ENCODE peak calls at places on chromosomes 16 and 17, in four cellular contexts. Q is HepG2, Y is H1, K is GM12878. L is an unnamed sample.

GRCh38 chr17:50060951-50061712 is 5.2 kb downstream of the ITGA3 start:
- DNase-seq in Y (no peak), Q (no peak), K (no peak), L (no peak)

GRCh38 chr16:72128701-72129100 is 35.1 kb downstream of the DHX38 start:
- DNase-seq in Q (no peak), Y (no peak), K (no peak), L (peak; percentile 28)

GRCh38 chr16:76194621-76195015 is 82.6 kb upstream of the CNTNAP4 start:
- DNase-seq in Y (no peak), K (no peak), Q (no peak), L (no peak)

GRCh38 chr17:9818760-9819159 is 3.1 kb downstream of the GSG1L2 start:
- DNase-seq in K (no peak), Q (no peak), Y (no peak), L (no peak)

GRCh38 chr17:61199431-61200348 is 200.0 kb upstream of the TBX2 start:
- DNase-seq in Q (no peak), Y (no peak), K (no peak), L (no peak)

GRCh38 chr17:58507123-58507634 is 7.3 kb downstream of the MTMR4 start:
- DNase-seq in Y (no peak), K (no peak), Q (peak; percentile 78), L (no peak)

GRCh38 chr17:17028878-17029535 is 13.2 kb upstream of the MPRIP start:
- DNase-seq in Y (peak; percentile 54), Q (peak; percentile 63), K (no peak), L (no peak)

GRCh38 chr16:65543781-65544740 is 422.2 kb upstream of the CDH11 start:
- DNase-seq in Q (no peak), Y (no peak), K (no peak), L (no peak)

GRCh38 chr17:4739122-4740024 is at the start of the genes CXCL16 and ZMYND15:
- DNase-seq in Y (peak; percentile 78), Q (no peak), K (no peak), L (no peak)

GRCh38 chr17:1490643-1491405 is 1.7 kb downstream of the MYO1C start:
- DNase-seq in Y (peak; percentile 78), Q (peak; percentile 35), K (no peak), L (no peak)

GRCh38 chr16:886802-887731 is 83.7 kb downstream of the LMF1 start:
- DNase-seq in Y (peak; percentile 61), Q (no peak), K (no peak), L (no peak)

GRCh38 chr16:70717817-70718216 is 32.0 kb upstream of the MTSS2 start:
- DNase-seq in Y (no peak), Q (no peak), K (no peak), L (no peak)

GRCh38 chr16:88014954-88015805 is 63.9 kb downstream of the BANP start:
- DNase-seq in K (no peak), Y (no peak), Q (no peak), L (no peak)

GRCh38 chr16:53052519-53053501 is at the start of gene CHD9NB:
- DNase-seq in Q (peak; percentile 89), Y (no peak), K (no peak), L (no peak)

GRCh38 chr17:68127914-68128313 is 92.4 kb downstream of the KPNA2 start:
- DNase-seq in Q (no peak), K (no peak), Y (no peak), L (no peak)

GRCh38 chr17:43140396-43141332 is 15.5 kb upstream of the BRCA1 start:
- DNase-seq in Q (no peak), K (no peak), Y (no peak), L (no peak)

GRCh38 chr16:711548-712320 is 3.2 kb upstream of the METRN start:
- DNase-seq in Y (peak; percentile 95), K (no peak), Q (no peak), L (peak; percentile 70)

GRCh38 chr16:20291807-20292206 is 35.5 kb downstream of the GP2 start:
- DNase-seq in K (no peak), Q (no peak), Y (no peak), L (no peak)

GRCh38 chr16:16150117-16150877 is 73.0 kb downstream of the ABCC6 start:
- DNase-seq in Q (no peak), K (no peak), Y (no peak), L (no peak)

GRCh38 chr16:873889-874288 is 73.4 kb upstream of the GNG13 start:
- DNase-seq in K (no peak), Y (no peak), Q (no peak), L (no peak)

GRCh38 chr17:66661411-66661843 is 173.5 kb upstream of the CACNG5 start:
- DNase-seq in Y (no peak), Q (no peak), K (no peak), L (no peak)

GRCh38 chr17:79545251-79546005 is 65.4 kb downstream of the RBFOX3 start:
- DNase-seq in K (no peak), Q (no peak), Y (no peak), L (no peak)

GRCh38 chr17:49898547-49899490 is 51.0 kb upstream of the TAC4 start:
- DNase-seq in Q (peak; percentile 66), Y (no peak), K (no peak), L (peak; percentile 30)

GRCh38 chr17:50359005-50359699 is 13.2 kb downstream of the XYLT2 start:
- DNase-seq in K (no peak), Y (no peak), Q (no peak), L (no peak)

GRCh38 chr17:18225562-18226283 is at the start of gene LLGL1:
- DNase-seq in K (no peak), Y (peak; percentile 61), Q (no peak), L (no peak)

GRCh38 chr16:84513111-84514065 is 8.9 kb upstream of the MEAK7 start:
- DNase-seq in Y (no peak), K (no peak), Q (no peak), L (no peak)

GRCh38 chr17:45052052-45052772 is 780 bp upstream of the DCAKD start:
- DNase-seq in K (no peak), Q (peak; percentile 18), Y (peak; percentile 73), L (no peak)

GRCh38 chr16:70520612-70521297 is 2.6 kb downstream of the COG4 start:
- DNase-seq in Y (no peak), K (no peak), Q (no peak), L (no peak)

GRCh38 chr16:23134274-23134673 is 15.0 kb downstream of the USP31 start:
- DNase-seq in Q (peak; percentile 75), Y (no peak), K (no peak), L (no peak)

GRCh38 chr16:23141033-23141432 is 8.2 kb downstream of the USP31 start:
- DNase-seq in Y (no peak), K (no peak), Q (no peak), L (no peak)

GRCh38 chr16:23140082-23140481 is 9.2 kb downstream of the USP31 start:
- DNase-seq in Y (no peak), Q (no peak), K (no peak), L (no peak)

GRCh38 chr16:23137256-23137655 is 12.0 kb downstream of the USP31 start:
- DNase-seq in Q (no peak), K (no peak), Y (no peak), L (no peak)

GRCh38 chr16:23137818-23138217 is 11.4 kb downstream of the USP31 start:
- DNase-seq in Y (no peak), Q (no peak), K (no peak), L (no peak)
- H3K9ac ChIP-seq in Y (no peak overlapping the region), Q (no peak overlapping the region), K (no peak overlapping the region), L (no peak overlapping the region)

DNA sequence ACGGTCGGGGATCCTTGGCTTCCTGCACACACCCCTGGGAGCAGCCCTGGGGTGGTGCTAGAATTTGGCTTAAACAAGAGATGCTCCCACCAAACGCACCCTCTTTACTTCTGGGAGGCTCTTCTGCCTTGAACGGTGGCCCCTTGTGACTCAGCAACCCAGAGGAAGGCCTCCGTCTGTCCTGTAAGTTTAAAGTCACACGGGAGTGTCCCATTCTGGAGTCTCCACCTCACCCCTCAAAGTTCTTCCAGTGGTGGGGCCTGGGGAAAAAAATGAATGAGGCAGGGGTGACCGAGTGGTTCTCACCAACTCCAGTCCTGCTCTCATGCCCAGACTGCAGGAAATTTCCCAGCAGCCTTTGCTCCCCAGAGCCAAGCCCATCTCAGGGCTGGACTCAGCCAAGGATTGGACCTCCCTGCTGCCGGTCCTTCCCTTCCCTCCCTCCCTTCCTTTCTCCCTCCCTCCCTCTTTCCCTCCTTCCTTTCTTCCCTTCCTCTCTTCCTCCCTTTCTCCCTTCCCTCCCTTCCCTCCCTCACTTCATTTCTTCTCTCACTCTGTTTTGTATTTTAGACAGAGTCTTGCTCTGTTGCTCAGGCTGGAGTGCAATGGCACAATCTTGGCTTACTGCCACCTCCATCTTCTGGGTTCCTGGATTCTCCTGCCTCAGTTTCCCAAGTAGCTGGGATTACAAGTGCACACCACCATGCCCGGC is 11.4 kb downstream of the ITGAD start:
- DNase-seq in K (no peak), Y (no peak), Q (no peak), L (no peak)
- H3K4me3 ChIP-seq in K (no peak overlapping the region), Y (no peak overlapping the region), Q (peak overlapping the region; percentile 39), L (peak overlapping the region; percentile 46)

GRCh38 chr17:40540448-40540847 is 24.8 kb downstream of the CCR7 start:
- DNase-seq in Q (no peak), K (no peak), Y (no peak), L (no peak)

GRCh38 chr17:40541060-40541872 is 24.0 kb downstream of the CCR7 start:
- DNase-seq in K (no peak), Q (peak; percentile 56), Y (no peak), L (no peak)

GRCh38 chr17:40541873-40542561 is 23.3 kb downstream of the CCR7 start:
- DNase-seq in Q (no peak), K (no peak), Y (no peak), L (no peak)

GRCh38 chr17:40545660-40546059 is 19.6 kb downstream of the CCR7 start:
- DNase-seq in K (no peak), Y (no peak), Q (no peak), L (no peak)

DNA sequence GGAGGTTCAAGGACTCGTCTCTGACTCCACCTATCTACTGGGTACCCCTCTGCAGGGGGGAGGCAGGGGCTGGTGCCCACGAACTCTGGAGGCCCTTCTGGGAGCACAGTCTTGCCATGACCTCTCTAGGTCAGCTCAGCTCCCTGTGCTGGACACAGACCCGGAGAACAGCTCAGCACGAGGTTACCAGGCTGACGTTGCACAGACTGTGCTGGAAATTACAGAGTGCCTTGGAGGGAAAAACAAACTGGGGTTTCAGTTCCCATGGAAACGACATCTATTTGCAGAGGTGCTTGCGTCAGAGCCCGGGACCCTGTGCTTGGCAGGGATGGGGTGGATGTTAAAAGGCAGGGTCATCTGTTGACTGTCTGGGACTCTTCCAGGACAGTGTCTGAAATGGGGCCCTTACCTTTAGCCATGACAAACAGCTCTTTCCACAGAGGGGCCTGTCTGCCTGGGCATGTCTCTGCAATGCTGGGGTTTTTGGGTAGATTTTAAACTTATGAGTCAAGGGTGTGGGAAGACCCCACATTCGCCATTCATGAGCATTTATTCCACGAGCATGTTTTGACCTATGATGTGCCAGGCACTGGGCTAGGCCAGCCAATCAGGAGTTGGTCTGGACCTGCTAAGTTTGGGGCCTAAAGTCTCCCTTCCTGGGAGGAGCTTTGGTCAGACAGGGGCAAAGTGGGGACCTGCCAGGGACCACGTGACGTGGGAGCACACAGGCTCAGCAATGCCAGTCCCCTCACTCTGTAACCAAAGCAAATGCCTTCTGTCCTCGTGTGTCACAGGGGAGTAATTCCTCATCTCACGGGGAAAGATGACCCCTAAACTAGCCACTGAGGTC is 22.5 kb downstream of the CCR7 start:
- DNase-seq in Y (no peak), K (no peak), Q (peak; percentile 90), L (no peak)
- TF ChIP-seq SUZ12 in Y (no peak), K (no peak), Q (no peak), L (no peak)

DNA sequence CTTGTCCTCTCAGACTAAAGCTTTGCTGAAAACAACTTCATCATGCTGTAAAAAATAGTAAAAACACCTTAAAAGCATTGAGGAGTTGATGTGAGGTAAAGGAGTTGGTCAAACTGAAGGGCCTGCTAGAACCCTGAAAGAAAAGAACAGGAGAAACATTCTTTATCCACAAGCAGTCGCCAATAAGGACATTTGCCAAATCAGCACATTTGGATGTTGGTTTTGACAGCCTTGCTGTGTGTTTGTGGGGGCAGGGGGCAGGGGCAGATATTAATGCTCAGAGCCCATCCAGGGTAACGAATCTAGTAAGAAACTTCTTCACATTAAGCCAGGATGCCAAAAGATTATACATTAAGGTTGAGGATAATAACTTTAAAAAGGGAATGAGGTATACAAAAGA is 399.9 kb upstream of the ZFHX3 start:
- DNase-seq in Y (no peak), K (no peak), Q (no peak), L (no peak)
- H3K9ac ChIP-seq in Y (no peak overlapping the region), K (no peak overlapping the region), Q (no peak overlapping the region), L (no peak overlapping the region)